ENCODE peak calls at places on chromosome 16, in five cellular contexts. U is body of pancreas, Z is heart left ventricle, Y is LNCaP clone FGC, E is tibial nerve. Q is an unnamed sample.

GRCh38 chr16:2711370-2712062 is 8.5 kb downstream of the PRSS27 start:
- DNase-seq in Y (no peak), E (no peak), U (no peak), Z (no peak), Q (no peak)

GRCh38 chr16:86951831-86952598 is 365.2 kb downstream of the C16orf95 start:
- DNase-seq in Z (peak; percentile 60), U (no peak), Y (no peak), E (peak; percentile 32), Q (no peak)

GRCh38 chr16:87236516-87237115 is 80.6 kb downstream of the C16orf95 start:
- DNase-seq in E (no peak), U (no peak), Y (no peak), Z (no peak), Q (no peak)

GRCh38 chr16:67336646-67337045 is 10.0 kb downstream of the LRRC36 start:
- DNase-seq in E (no peak), Z (no peak), Y (no peak), U (no peak), Q (no peak)

GRCh38 chr16:46763147-46763546 is 15.0 kb upstream of the MYLK3 start:
- DNase-seq in U (no peak), E (no peak), Z (peak; percentile 93), Y (no peak), Q (no peak)

GRCh38 chr16:84986879-84987278 is 24.5 kb downstream of the ZDHHC7 start:
- DNase-seq in U (no peak), Z (no peak), Y (no peak), E (no peak), Q (no peak)

GRCh38 chr16:65284583-65284982 is 162.7 kb upstream of the CDH11 start:
- DNase-seq in U (no peak), Y (no peak), Z (no peak), E (no peak), Q (no peak)

GRCh38 chr16:88913870-88914269 is 47.4 kb upstream of the PABPN1L start:
- DNase-seq in Z (no peak), U (no peak), Y (no peak), E (no peak), Q (no peak)

GRCh38 chr16:84959784-84960417 is 51.4 kb downstream of the ZDHHC7 start:
- DNase-seq in U (no peak), Y (no peak), E (no peak), Z (no peak), Q (no peak)

GRCh38 chr16:70250748-70251650 is 741 bp downstream of the EXOSC6 start:
- DNase-seq in Z (peak; percentile 46), Y (no peak), U (peak; percentile 33), E (no peak), Q (peak; percentile 52)

GRCh38 chr16:23324727-23325126 is 22.6 kb downstream of the SCNN1B start:
- DNase-seq in E (peak; percentile 9), U (no peak), Z (peak; percentile 66), Y (peak; percentile 96), Q (peak; percentile 96)

GRCh38 chr16:57146735-57147134 is 39.1 kb downstream of the PSME3IP1 start:
- DNase-seq in U (no peak), Z (no peak), Y (no peak), E (no peak), Q (no peak)

GRCh38 chr16:80274576-80275191 is 266.1 kb upstream of the DYNLRB2 start:
- DNase-seq in U (no peak), E (no peak), Y (no peak), Z (no peak), Q (no peak)
- H3K4me3 ChIP-seq in U (no peak overlapping the region), E (no peak overlapping the region), Y (no peak overlapping the region), Z (no peak overlapping the region), Q (no peak overlapping the region)

DNA sequence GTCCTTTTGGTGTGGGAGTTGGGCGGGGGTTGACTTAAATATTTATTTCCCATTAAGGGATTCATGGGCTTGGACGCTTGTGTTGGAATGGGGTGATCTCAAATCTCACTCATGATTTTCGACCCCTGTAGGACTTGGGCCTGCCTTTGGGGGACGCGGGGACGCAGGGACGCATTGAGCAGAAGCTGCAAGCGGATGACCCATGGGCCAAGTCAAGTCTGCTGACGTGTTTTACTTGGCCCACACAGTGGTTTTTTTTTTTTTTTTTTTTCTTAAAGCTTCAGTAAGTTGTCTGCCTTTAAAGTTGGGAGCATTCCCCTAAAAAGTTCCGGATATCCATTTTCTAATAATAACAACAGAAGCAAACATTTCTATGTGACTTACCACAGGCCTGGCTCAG is 29.0 kb downstream of the CMIP start:
- DNase-seq in E (no peak), Y (no peak), U (no peak), Z (peak; percentile 61), Q (no peak)
- H3K4me3 ChIP-seq in E (no peak overlapping the region), Y (no peak overlapping the region), U (no peak overlapping the region), Z (no peak overlapping the region), Q (no peak overlapping the region)

GRCh38 chr16:49462356-49462988 is 88.9 kb downstream of the C16orf78 start:
- DNase-seq in U (no peak), E (no peak), Z (peak; percentile 11), Y (no peak), Q (no peak)
- H3K4me3 ChIP-seq in U (no peak overlapping the region), E (no peak overlapping the region), Z (no peak overlapping the region), Y (no peak overlapping the region), Q (no peak overlapping the region)

GRCh38 chr16:64180136-64180900 is 941.5 kb downstream of the CDH11 start:
- DNase-seq in U (no peak), Z (no peak), E (no peak), Y (no peak), Q (no peak)

GRCh38 chr16:64181526-64181925 is 940.3 kb downstream of the CDH11 start:
- DNase-seq in Y (no peak), U (no peak), E (no peak), Z (no peak), Q (no peak)

GRCh38 chr16:64182985-64183384 is 938.9 kb downstream of the CDH11 start:
- DNase-seq in E (peak; percentile 32), Y (no peak), U (no peak), Z (no peak), Q (no peak)

GRCh38 chr16:64184156-64184555 is 937.7 kb downstream of the CDH11 start:
- DNase-seq in U (no peak), Y (no peak), E (no peak), Z (no peak), Q (no peak)
- H3K4me3 ChIP-seq in U (no peak overlapping the region), Y (no peak overlapping the region), E (no peak overlapping the region), Z (no peak overlapping the region), Q (no peak overlapping the region)

GRCh38 chr16:727291-727977 is 528 bp downstream of the HAGHL start:
- DNase-seq in Y (no peak), E (no peak), U (no peak), Z (peak; percentile 30), Q (peak; percentile 39)

GRCh38 chr16:730666-731509 is 4.0 kb downstream of the HAGHL start:
- DNase-seq in Y (no peak), U (no peak), Z (no peak), E (no peak), Q (no peak)

GRCh38 chr16:728131-728889 is 1.4 kb downstream of the HAGHL start:
- DNase-seq in U (no peak), Z (peak; percentile 61), Y (peak; percentile 80), E (no peak), Q (peak; percentile 77)

GRCh38 chr16:729768-730665 is 3.1 kb downstream of the HAGHL start:
- DNase-seq in U (no peak), E (no peak), Z (peak; percentile 25), Y (no peak), Q (no peak)

DNA sequence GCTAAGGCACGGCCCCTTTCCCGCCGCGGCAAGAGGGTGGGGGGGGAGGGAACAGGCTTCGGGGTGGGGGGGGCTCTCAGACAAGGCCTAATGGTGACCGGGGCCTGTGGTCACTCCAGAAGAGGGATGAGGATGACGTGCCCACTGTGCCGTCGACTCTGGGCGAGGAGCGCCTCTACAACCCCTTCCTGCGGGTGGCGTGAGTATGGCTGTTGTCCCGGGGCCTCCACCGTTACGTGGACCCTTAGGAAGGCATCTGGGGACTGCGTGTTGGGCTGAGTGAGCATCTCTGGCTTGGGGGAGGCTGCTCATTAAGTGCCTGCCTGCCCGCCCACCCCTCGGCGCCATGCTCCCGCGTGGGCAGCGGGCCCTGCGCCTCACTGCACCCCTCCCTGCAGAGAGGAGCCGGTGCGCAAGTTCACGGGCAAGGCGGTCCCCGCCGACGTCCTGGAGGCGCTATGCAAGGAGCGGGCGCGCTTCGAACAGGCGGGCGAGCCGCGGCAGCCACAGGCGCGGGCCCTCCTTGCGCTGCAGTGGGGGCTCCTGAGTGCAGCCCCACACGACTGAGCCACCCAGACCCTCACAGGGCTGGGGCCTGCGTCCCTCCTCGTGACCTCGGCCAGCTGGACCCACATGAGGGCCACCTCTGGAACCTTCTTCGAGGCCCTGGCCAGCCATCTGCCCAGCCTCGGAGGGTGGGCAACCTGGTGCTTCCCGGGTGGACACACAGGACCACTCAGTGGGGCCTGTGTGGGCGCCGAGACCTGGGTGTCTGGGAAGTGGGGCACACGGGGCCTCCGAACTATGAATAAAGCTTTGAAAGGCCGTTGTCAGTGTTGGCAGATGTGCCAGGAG is 2.2 kb downstream of the HAGHL start:
- DNase-seq in Y (no peak), Z (peak; percentile 30), E (no peak), U (no peak), Q (no peak)
- H3K4me3 ChIP-seq in Y (peak overlapping the region; percentile 88), Z (no peak overlapping the region), E (no peak overlapping the region), U (no peak overlapping the region), Q (no peak overlapping the region)

GRCh38 chr16:49183911-49184310 is 97.7 kb downstream of the CBLN1 start:
- DNase-seq in U (no peak), Y (no peak), Z (no peak), E (no peak), Q (peak; percentile 75)

GRCh38 chr16:49193596-49193995 is 88.0 kb downstream of the CBLN1 start:
- DNase-seq in E (no peak), Y (no peak), U (no peak), Z (no peak), Q (no peak)

GRCh38 chr16:49194499-49195260 is 87.0 kb downstream of the CBLN1 start:
- DNase-seq in U (no peak), Y (no peak), Z (peak; percentile 59), E (no peak), Q (no peak)

DNA sequence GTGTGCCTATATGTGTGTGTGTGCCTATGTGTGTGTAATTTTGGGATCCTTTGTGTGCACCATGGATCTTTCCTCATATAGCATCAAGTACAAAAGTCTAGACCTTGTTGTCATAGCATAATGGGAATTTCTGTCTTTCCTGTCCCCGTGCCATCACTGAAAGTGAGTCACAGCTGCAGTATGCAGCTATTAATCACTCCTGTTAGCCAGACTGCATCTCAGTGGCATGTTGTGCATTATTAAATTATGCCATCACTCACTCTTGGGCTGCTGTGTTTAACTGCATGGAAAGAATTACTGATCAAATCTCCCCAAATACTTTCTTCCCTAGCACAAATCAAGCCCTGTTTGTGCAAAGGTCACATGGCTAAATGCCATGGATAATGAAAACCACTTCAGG is 92.4 kb downstream of the CBLN1 start:
- DNase-seq in Z (no peak), Y (no peak), E (no peak), U (no peak), Q (no peak)
- H3K4me3 ChIP-seq in Z (no peak overlapping the region), Y (no peak overlapping the region), E (no peak overlapping the region), U (no peak overlapping the region), Q (no peak overlapping the region)

DNA sequence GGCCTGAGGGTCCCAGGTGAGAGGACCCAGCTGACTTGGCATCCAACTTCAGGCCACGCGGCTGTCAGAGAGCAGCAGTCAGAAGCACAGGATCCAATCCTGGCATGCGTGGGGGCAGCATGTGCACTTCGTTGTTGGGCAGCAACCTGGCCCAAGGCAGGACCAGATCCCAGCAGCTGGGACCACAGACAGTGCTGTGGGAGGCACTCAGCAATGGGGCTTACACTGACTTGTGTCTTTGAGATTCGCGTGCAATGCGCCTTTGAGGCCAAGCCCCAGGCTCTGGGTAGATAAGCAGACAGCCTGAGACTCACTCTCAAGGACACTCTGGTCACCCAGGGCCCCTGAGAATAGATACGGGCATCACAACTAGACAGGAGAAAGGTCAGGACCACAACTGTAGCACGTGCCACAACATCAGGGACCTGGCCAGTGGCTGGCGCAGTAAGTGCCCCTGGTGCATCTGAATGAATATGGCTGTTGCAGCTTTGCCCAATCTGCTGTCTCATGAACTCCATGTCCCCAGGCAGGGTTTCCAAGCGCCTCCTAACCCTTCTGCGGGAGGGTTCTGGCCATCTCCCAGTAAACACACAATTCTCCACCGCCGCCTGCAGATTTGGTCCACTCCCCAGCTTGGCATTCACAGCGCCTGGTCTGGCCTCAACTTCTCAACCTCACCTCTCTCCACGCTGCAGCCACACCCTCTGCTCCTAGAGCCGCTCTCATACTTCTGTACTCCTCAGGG is 3.2 kb downstream of the PAM16 start:
- DNase-seq in U (no peak), E (no peak), Z (no peak), Y (no peak), Q (no peak)
- H3K4me3 ChIP-seq in U (no peak overlapping the region), E (no peak overlapping the region), Z (no peak overlapping the region), Y (no peak overlapping the region), Q (no peak overlapping the region)

Q was measured in colonic mucosa.